ENCODE peak calls at places on chromosomes 4 and X, in four cellular contexts. R is IMR-90, Y is choroid plexus epithelial cell, A is neural crest cell. N is an unnamed sample.

GRCh38 chrX:138710866-138711331 is 618 bp downstream of the FGF13 start:
- DNase-seq in R (no peak), A (peak), Y (no peak), N (no peak)

GRCh38 chrX:9746148-9746880 is 19.3 kb downstream of the GPR143 start:
- DNase-seq in R (peak), A (no peak), Y (peak), N (no peak)

GRCh38 chrX:56281789-56282188 is 49.6 kb downstream of the KLF8 start:
- DNase-seq in Y (peak), R (peak), A (no peak), N (no peak)

GRCh38 chr4:182578402-182578801 is 335.2 kb downstream of the TENM3 start:
- DNase-seq in A (no peak), R (peak), Y (peak), N (no peak)

GRCh38 chr4:85051526-85051925 is 85.0 kb upstream of the WDFY3 start:
- DNase-seq in Y (no peak), A (no peak), R (no peak), N (no peak)

GRCh38 chr4:2366252-2367192 is 51.9 kb downstream of the ZFYVE28 start:
- DNase-seq in Y (peak), A (no peak), R (peak), N (no peak)

GRCh38 chrX:47607091-47607490 is 12.6 kb downstream of the SYN1 start:
- DNase-seq in Y (peak), A (no peak), R (no peak), N (no peak)

GRCh38 chr4:119559044-119559647 is 69.5 kb downstream of the PDE5A start:
- DNase-seq in A (no peak), R (peak), Y (peak), N (no peak)

GRCh38 chr4:184386271-184386781 is 88.0 kb downstream of the IRF2 start:
- DNase-seq in A (no peak), Y (no peak), R (no peak), N (no peak)

GRCh38 chrX:20829665-20830481 is 544.3 kb upstream of the CNKSR2 start:
- DNase-seq in R (no peak), Y (peak), A (no peak), N (no peak)

GRCh38 chrX:11665144-11666040 is at the start of gene ARHGAP6:
- DNase-seq in A (peak), R (peak), Y (peak), N (no peak)

GRCh38 chr4:140103676-140104075 is 50.3 kb downstream of the MAML3 start:
- DNase-seq in A (no peak), Y (peak), R (peak), N (no peak)

GRCh38 chr4:88162636-88163035 is 4.2 kb upstream of the ABCG2 start:
- DNase-seq in R (no peak), A (peak), Y (no peak), N (no peak)

GRCh38 chrX:118216086-118216485 is 99.5 kb upstream of the KLHL13 start:
- DNase-seq in R (no peak), A (no peak), Y (no peak), N (no peak)

GRCh38 chr4:25826074-25826752 is 36.6 kb downstream of the SEL1L3 start:
- DNase-seq in R (no peak), Y (no peak), A (no peak), N (no peak)

GRCh38 chr4:7108660-7109059 is 40.8 kb upstream of the GRPEL1 start:
- DNase-seq in R (no peak), Y (no peak), A (no peak), N (no peak)

GRCh38 chr4:101252721-101253120 is 94.6 kb downstream of the PPP3CA start:
- DNase-seq in Y (peak), A (no peak), R (peak), N (no peak)

GRCh38 chr4:51999250-51999649 is 20.9 kb downstream of the LRRC66 start:
- DNase-seq in R (no peak), Y (no peak), A (no peak), N (no peak)

GRCh38 chrX:117138070-117138469 is 675.3 kb upstream of the CT83 start:
- DNase-seq in A (no peak), Y (no peak), R (no peak), N (no peak)

GRCh38 chrX:12956704-12957541 is 18.0 kb upstream of the TMSB4X start:
- DNase-seq in R (peak), A (no peak), Y (peak), N (no peak)

GRCh38 chrX:44062842-44063241 is 89.7 kb upstream of the NDP start:
- DNase-seq in A (no peak), R (no peak), Y (no peak), N (no peak)

GRCh38 chrX:87583679-87584078 is 66.1 kb downstream of the KLHL4 start:
- DNase-seq in A (peak), R (peak), Y (peak), N (no peak)
- TF ChIP-seq CTCF in A (peak), R (peak), Y (peak), N (no peak)

DNA sequence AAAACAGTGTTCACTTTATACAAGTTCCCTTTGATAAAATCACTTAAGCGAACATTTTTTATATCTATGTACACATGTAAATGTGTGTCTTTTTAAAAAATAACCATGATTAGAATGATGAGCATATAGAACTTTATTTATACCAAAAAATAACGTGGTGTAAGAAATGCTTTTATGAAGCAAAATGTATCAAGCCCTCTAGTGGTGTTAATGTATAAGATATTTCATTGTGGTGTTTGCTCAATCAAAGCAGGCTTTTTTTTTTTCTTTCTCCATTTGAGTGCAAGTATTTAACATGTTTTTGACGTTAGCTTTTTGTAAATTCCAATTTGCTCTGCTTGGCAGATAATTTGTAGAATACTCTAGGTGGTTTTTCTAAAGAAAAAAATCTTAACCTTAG is 2092.4 kb upstream of the TENM3 start:
- DNase-seq in A (no peak), Y (no peak), R (peak), N (no peak)
- TF ChIP-seq CTCF in A (peak), Y (peak), R (peak), N (no peak)

GRCh38 chr4:163486321-163486720 is 8.2 kb upstream of the TMA16 start:
- DNase-seq in A (no peak), R (no peak), Y (no peak), N (no peak)

GRCh38 chr4:163489929-163490328 is 4.6 kb upstream of the TMA16 start:
- DNase-seq in Y (no peak), A (no peak), R (no peak), N (no peak)

GRCh38 chr4:163482197-163482596 is 8.6 kb upstream of the TKTL2 start:
- DNase-seq in Y (no peak), R (no peak), A (no peak), N (no peak)

GRCh38 chr4:163484906-163485305 is 9.6 kb upstream of the TMA16 start:
- DNase-seq in A (peak), Y (peak), R (peak), N (peak)
- TF ChIP-seq CTCF in A (peak), Y (peak), R (peak), N (no peak)

GRCh38 chrX:14039344-14039743 is 9.7 kb upstream of the GEMIN8 start:
- DNase-seq in R (peak), Y (peak), A (peak), N (no peak)
- TF ChIP-seq CTCF in R (peak), Y (peak), A (peak), N (no peak)

GRCh38 chr4:154205471-154205870 is 286.1 kb downstream of the DCHS2 start:
- DNase-seq in R (no peak), A (no peak), Y (peak), N (no peak)

GRCh38 chr4:154208424-154208823 is 283.2 kb downstream of the DCHS2 start:
- DNase-seq in A (no peak), R (no peak), Y (no peak), N (no peak)
- TF ChIP-seq CTCF in A (no peak), R (no peak), Y (no peak), N (no peak)

GRCh38 chrX:119878740-119879139 is 7.1 kb downstream of the NDUFA1 start:
- DNase-seq in R (no peak), Y (no peak), A (no peak), N (no peak)

GRCh38 chrX:119880076-119880475 is 8.4 kb downstream of the NDUFA1 start:
- DNase-seq in R (no peak), Y (no peak), A (no peak), N (no peak)

GRCh38 chrX:119885554-119886428 is 9.9 kb upstream of the AKAP14 start:
- DNase-seq in R (peak), Y (peak), A (no peak), N (no peak)

DNA sequence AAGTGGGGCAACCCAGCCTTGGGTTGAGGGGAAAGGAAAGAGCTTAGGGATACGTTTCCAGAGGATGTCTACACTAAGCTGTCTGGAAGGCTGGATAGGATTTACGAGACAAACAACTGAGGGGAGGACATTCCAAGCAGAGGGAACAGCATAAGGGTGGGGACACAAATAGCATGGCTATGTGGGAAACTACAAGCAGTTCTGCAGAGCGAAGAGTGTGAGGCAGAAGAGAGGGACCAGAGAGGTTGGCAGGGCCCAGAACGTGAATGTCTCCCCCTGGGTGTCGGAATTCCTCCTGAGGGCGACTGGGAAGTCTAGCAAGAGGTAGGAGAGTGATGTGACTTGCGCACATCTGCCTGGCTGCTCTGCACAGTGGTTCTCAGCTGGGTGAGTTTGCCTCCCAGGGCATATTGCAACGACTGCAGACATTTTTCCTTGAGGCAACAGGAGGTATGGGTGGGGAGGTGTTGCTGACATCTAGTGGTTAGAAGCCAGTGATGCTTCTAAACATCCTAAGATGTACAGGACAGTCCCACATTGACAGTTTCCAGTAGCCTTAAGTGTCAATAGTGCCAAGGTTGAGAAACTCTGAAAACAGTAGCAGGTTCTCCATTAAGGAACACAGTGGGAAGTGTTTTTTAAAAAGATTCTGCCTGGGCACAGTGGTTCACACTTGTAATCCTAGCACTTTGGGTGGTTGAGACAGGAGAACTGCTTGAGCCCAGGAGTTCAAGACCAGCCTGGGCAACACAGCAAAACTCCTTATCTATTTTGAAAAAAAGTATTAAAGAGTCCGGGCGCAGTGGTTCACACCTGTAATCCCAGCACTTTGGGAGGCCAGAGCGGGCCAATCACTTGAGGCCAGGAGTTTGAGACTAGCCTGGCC is 9.2 kb downstream of the NDUFA1 start:
- DNase-seq in R (peak), Y (peak), A (peak), N (no peak)
- TF ChIP-seq CTCF in R (peak), Y (peak), A (peak), N (no peak)

GRCh38 chrX:25524150-25524549 is 508.4 kb upstream of the ARX start:
- DNase-seq in R (peak), A (no peak), Y (peak), N (no peak)
- TF ChIP-seq CTCF in R (no peak), A (no peak), Y (no peak), N (no peak)

GRCh38 chrX:1106478-1107210 is 105.8 kb downstream of the CRLF2 start:
- DNase-seq in R (no peak), Y (no peak), A (no peak), N (no peak)

GRCh38 chrX:1105671-1106419 is 106.6 kb downstream of the CRLF2 start:
- DNase-seq in A (no peak), Y (no peak), R (no peak), N (no peak)

GRCh38 chrX:1109580-1110119 is 102.8 kb downstream of the CRLF2 start:
- DNase-seq in A (no peak), Y (no peak), R (no peak), N (no peak)

GRCh38 chrX:1111543-1112300 is 100.7 kb downstream of the CRLF2 start:
- DNase-seq in Y (no peak), R (no peak), A (no peak), N (no peak)

DNA sequence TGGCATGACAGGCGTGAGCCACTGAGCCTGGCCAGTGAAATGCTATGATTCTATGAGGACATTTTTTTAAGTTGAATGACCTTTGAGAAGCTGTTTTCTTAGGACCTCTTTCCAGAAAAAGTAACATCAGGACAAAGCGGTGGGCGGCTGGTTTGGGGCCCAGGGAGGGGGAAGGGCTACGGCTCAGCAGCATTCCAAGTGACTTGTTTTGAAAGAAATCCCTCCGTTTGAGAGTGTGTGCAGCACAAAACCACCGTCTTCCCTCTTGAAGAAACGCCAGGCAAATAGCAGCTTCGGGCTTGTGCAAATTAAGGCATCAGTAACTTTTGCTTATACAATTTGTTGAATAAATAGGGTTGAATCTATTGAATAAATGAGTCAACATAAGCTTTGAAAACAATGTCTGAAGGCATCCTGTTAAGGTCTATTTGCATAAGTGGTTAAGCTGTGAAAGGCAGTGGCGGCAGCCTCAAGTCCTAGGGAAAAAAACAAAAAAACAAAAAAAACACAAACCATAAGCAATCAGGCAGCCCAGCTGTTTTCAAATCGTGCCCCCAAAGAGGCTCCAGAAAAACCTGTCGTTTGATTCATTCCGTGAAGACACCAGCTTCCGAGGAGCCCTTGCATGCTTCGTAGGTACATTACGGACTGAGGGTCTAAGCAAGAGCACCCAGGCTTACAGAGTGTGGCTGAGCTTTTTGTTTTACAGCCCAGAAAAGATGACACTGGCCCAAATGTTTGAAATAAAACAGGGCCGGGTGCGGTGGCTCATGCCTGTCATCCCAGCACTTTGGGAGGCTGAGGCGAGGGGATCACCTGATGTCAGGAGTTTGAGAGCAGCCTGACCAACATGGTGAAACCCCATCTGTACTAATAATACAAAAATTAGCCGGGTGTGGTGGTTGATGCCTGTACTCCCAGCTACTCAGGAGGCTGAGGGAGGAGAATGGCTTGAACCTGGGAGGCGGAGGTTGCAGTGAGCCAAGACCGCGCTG is 103.7 kb downstream of the CRLF2 start:
- DNase-seq in A (peak), R (no peak), Y (no peak), N (no peak)
- TF ChIP-seq CTCF in A (no peak), R (no peak), Y (no peak), N (no peak)

DNA sequence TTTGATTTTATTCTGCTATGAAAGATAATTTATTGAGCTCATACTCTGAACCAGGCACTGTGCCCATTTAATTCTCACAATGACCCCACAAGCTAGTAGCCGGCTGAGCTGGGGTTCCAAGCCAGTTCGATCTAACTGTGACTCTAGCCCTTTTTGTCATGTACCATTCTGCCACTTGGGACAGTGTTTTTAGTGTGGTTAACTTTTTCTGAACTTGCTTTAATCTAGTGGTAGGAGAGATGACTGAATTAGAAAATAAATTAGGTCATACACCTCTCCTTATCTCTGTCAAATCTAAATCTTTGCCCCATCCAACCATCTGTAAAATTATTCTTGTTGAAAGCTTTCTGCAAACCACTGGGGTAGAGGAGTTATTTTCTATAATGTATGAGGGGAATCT is 136.0 kb downstream of the CBR4 start:
- DNase-seq in A (no peak), Y (no peak), R (no peak), N (no peak)
- TF ChIP-seq CTCF in A (no peak), Y (no peak), R (no peak), N (no peak)

N was measured in omental fat pad.